ENCODE peak calls at places on chromosomes 4 and X, in nine cellular contexts. One of them, this sample, is unnamed.

GRCh38 chr4:78722880-78723279 is 53.3 kb upstream of the BMP2K start:
- DNase-seq in GM10248: no peak
- DNase-seq in RWPE1: no peak
- DNase-seq in hepatocyte: no peak
- DNase-seq in neuronal stem cell: no peak
- DNase-seq in GM04504: no peak
- DNase-seq in fibroblast of lung: no peak
- DNase-seq in mesothelial cell of epicardium: no peak
- DNase-seq in cardiac muscle cell: no peak
- DNase-seq in this sample: no peak

GRCh38 chr4:83440899-83441298 is 14.7 kb downstream of the HELQ start:
- DNase-seq in GM10248: peak; percentile 17
- DNase-seq in RWPE1: no peak
- DNase-seq in hepatocyte: no peak
- DNase-seq in neuronal stem cell: no peak
- DNase-seq in GM04504: no peak
- DNase-seq in fibroblast of lung: no peak
- DNase-seq in mesothelial cell of epicardium: no peak
- DNase-seq in cardiac muscle cell: no peak
- DNase-seq in this sample: no peak

GRCh38 chr4:109998867-109999303 is 86.2 kb downstream of the EGF start:
- DNase-seq in GM10248: peak; percentile 71
- DNase-seq in RWPE1: peak; percentile 53
- DNase-seq in hepatocyte: peak; percentile 74
- DNase-seq in neuronal stem cell: peak; percentile 64
- DNase-seq in GM04504: peak; percentile 37
- DNase-seq in fibroblast of lung: peak; percentile 41
- DNase-seq in mesothelial cell of epicardium: no peak
- DNase-seq in cardiac muscle cell: peak; percentile 73
- DNase-seq in this sample: no peak

GRCh38 chr4:2075171-2075986 is 16.3 kb downstream of the NAT8L start:
- DNase-seq in GM10248: no peak
- DNase-seq in RWPE1: no peak
- DNase-seq in hepatocyte: no peak
- DNase-seq in neuronal stem cell: no peak
- DNase-seq in GM04504: no peak
- DNase-seq in fibroblast of lung: no peak
- DNase-seq in mesothelial cell of epicardium: no peak
- DNase-seq in cardiac muscle cell: no peak
- DNase-seq in this sample: no peak

GRCh38 chr4:152100378-152101201 is 339.8 kb upstream of the GATB start:
- DNase-seq in GM10248: no peak
- DNase-seq in RWPE1: peak; percentile 35
- DNase-seq in hepatocyte: no peak
- DNase-seq in neuronal stem cell: no peak
- DNase-seq in GM04504: no peak
- DNase-seq in fibroblast of lung: no peak
- DNase-seq in mesothelial cell of epicardium: no peak
- DNase-seq in cardiac muscle cell: no peak
- DNase-seq in this sample: no peak

GRCh38 chr4:118898684-118899138 is 10.1 kb downstream of the SYNPO2 start:
- DNase-seq in GM10248: no peak
- DNase-seq in RWPE1: no peak
- DNase-seq in hepatocyte: no peak
- DNase-seq in neuronal stem cell: no peak
- DNase-seq in GM04504: no peak
- DNase-seq in fibroblast of lung: no peak
- DNase-seq in mesothelial cell of epicardium: no peak
- DNase-seq in cardiac muscle cell: peak; percentile 76
- DNase-seq in this sample: peak; percentile 58

GRCh38 chrX:103845165-103845653 is 13.2 kb upstream of the RAB9B start:
- DNase-seq in GM10248: peak; percentile 28
- DNase-seq in RWPE1: peak; percentile 46
- DNase-seq in hepatocyte: peak; percentile 75
- DNase-seq in neuronal stem cell: peak; percentile 30
- DNase-seq in GM04504: peak; percentile 48
- DNase-seq in fibroblast of lung: peak; percentile 85
- DNase-seq in mesothelial cell of epicardium: no peak
- DNase-seq in cardiac muscle cell: peak; percentile 71
- DNase-seq in this sample: peak; percentile 47

GRCh38 chr4:48899432-48899749 is 7.2 kb downstream of the OCIAD2 start:
- DNase-seq in GM10248: no peak
- DNase-seq in RWPE1: no peak
- DNase-seq in hepatocyte: no peak
- DNase-seq in neuronal stem cell: no peak
- DNase-seq in GM04504: no peak
- DNase-seq in fibroblast of lung: no peak
- DNase-seq in mesothelial cell of epicardium: no peak
- DNase-seq in cardiac muscle cell: no peak
- DNase-seq in this sample: no peak

GRCh38 chr4:68074397-68074796 is 55.3 kb downstream of the TMPRSS11F start:
- DNase-seq in GM10248: no peak
- DNase-seq in RWPE1: peak; percentile 49
- DNase-seq in hepatocyte: no peak
- DNase-seq in neuronal stem cell: no peak
- DNase-seq in GM04504: no peak
- DNase-seq in fibroblast of lung: no peak
- DNase-seq in mesothelial cell of epicardium: no peak
- DNase-seq in cardiac muscle cell: no peak
- DNase-seq in this sample: no peak

GRCh38 chr4:48681856-48682255 is 98.2 kb downstream of the FRYL start:
- DNase-seq in GM10248: peak; percentile 39
- DNase-seq in RWPE1: peak; percentile 25
- DNase-seq in hepatocyte: peak; percentile 32
- DNase-seq in neuronal stem cell: no peak
- DNase-seq in GM04504: no peak
- DNase-seq in fibroblast of lung: peak; percentile 33
- DNase-seq in mesothelial cell of epicardium: no peak
- DNase-seq in cardiac muscle cell: peak; percentile 11
- DNase-seq in this sample: no peak

GRCh38 chr4:99458911-99459447 is 23.8 kb upstream of the ADH7 start:
- DNase-seq in GM10248: no peak
- DNase-seq in RWPE1: peak; percentile 79
- DNase-seq in hepatocyte: no peak
- DNase-seq in neuronal stem cell: no peak
- DNase-seq in GM04504: no peak
- DNase-seq in fibroblast of lung: peak; percentile 38
- DNase-seq in mesothelial cell of epicardium: no peak
- DNase-seq in cardiac muscle cell: no peak
- DNase-seq in this sample: no peak

GRCh38 chrX:154890990-154891639 is 5.0 kb downstream of the F8A1 start:
- DNase-seq in GM10248: no peak
- DNase-seq in RWPE1: no peak
- DNase-seq in hepatocyte: no peak
- DNase-seq in neuronal stem cell: no peak
- DNase-seq in GM04504: peak; percentile 0
- DNase-seq in fibroblast of lung: no peak
- DNase-seq in mesothelial cell of epicardium: no peak
- DNase-seq in cardiac muscle cell: no peak
- DNase-seq in this sample: no peak

GRCh38 chr4:163448541-163449203 is 24.9 kb downstream of the TKTL2 start:
- DNase-seq in GM10248: no peak
- DNase-seq in RWPE1: peak; percentile 72
- DNase-seq in hepatocyte: no peak
- DNase-seq in neuronal stem cell: no peak
- DNase-seq in GM04504: no peak
- DNase-seq in fibroblast of lung: peak; percentile 47
- DNase-seq in mesothelial cell of epicardium: no peak
- DNase-seq in cardiac muscle cell: peak; percentile 4
- DNase-seq in this sample: no peak

GRCh38 chrX:153214934-153215333 is 35.9 kb downstream of the MAGEA1 start:
- DNase-seq in GM10248: no peak
- DNase-seq in RWPE1: no peak
- DNase-seq in hepatocyte: no peak
- DNase-seq in neuronal stem cell: no peak
- DNase-seq in GM04504: no peak
- DNase-seq in fibroblast of lung: no peak
- DNase-seq in mesothelial cell of epicardium: no peak
- DNase-seq in cardiac muscle cell: no peak
- DNase-seq in this sample: no peak

GRCh38 chr4:121938282-121939092 is 13.4 kb downstream of the TRPC3 start:
- DNase-seq in GM10248: no peak
- DNase-seq in RWPE1: no peak
- DNase-seq in hepatocyte: no peak
- DNase-seq in neuronal stem cell: no peak
- DNase-seq in GM04504: no peak
- DNase-seq in fibroblast of lung: peak; percentile 7
- DNase-seq in mesothelial cell of epicardium: no peak
- DNase-seq in cardiac muscle cell: no peak
- DNase-seq in this sample: no peak

GRCh38 chr4:732480-732879 is 26.8 kb downstream of the PCGF3 start:
- DNase-seq in GM10248: no peak
- DNase-seq in RWPE1: no peak
- DNase-seq in hepatocyte: no peak
- DNase-seq in neuronal stem cell: no peak
- DNase-seq in GM04504: no peak
- DNase-seq in fibroblast of lung: no peak
- DNase-seq in mesothelial cell of epicardium: no peak
- DNase-seq in cardiac muscle cell: no peak
- DNase-seq in this sample: no peak

GRCh38 chrX:13223868-13224555 is 95.8 kb downstream of the ATXN3L start:
- DNase-seq in GM10248: no peak
- DNase-seq in RWPE1: peak; percentile 76
- DNase-seq in hepatocyte: peak; percentile 40
- DNase-seq in neuronal stem cell: no peak
- DNase-seq in GM04504: peak; percentile 69
- DNase-seq in fibroblast of lung: peak; percentile 92
- DNase-seq in mesothelial cell of epicardium: no peak
- DNase-seq in cardiac muscle cell: no peak
- DNase-seq in this sample: no peak

GRCh38 chr4:74531952-74532794 is 87.2 kb downstream of the AREG start:
- DNase-seq in GM10248: peak; percentile 10
- DNase-seq in RWPE1: peak; percentile 64
- DNase-seq in hepatocyte: peak; percentile 73
- DNase-seq in neuronal stem cell: peak; percentile 35
- DNase-seq in GM04504: peak; percentile 44
- DNase-seq in fibroblast of lung: peak; percentile 66
- DNase-seq in mesothelial cell of epicardium: no peak
- DNase-seq in cardiac muscle cell: peak; percentile 29
- DNase-seq in this sample: no peak

GRCh38 chr4:189547537-189547936 is 393.1 kb upstream of the FRG1 start:
- DNase-seq in GM10248: no peak
- DNase-seq in RWPE1: no peak
- DNase-seq in hepatocyte: no peak
- DNase-seq in neuronal stem cell: no peak
- DNase-seq in GM04504: no peak
- DNase-seq in fibroblast of lung: no peak
- DNase-seq in mesothelial cell of epicardium: no peak
- DNase-seq in cardiac muscle cell: no peak
- DNase-seq in this sample: no peak

GRCh38 chr4:17662694-17663093 is 48.3 kb downstream of the MED28 start:
- DNase-seq in GM10248: peak; percentile 0
- DNase-seq in RWPE1: no peak
- DNase-seq in hepatocyte: no peak
- DNase-seq in neuronal stem cell: no peak
- DNase-seq in GM04504: peak; percentile 3
- DNase-seq in fibroblast of lung: peak; percentile 41
- DNase-seq in mesothelial cell of epicardium: no peak
- DNase-seq in cardiac muscle cell: no peak
- DNase-seq in this sample: no peak

GRCh38 chrX:48522291-48522690 is 683 bp downstream of the EBP start:
- DNase-seq in GM10248: no peak
- DNase-seq in RWPE1: no peak
- DNase-seq in hepatocyte: peak; percentile 53
- DNase-seq in neuronal stem cell: no peak
- DNase-seq in GM04504: no peak
- DNase-seq in fibroblast of lung: no peak
- DNase-seq in mesothelial cell of epicardium: no peak
- DNase-seq in cardiac muscle cell: no peak
- DNase-seq in this sample: no peak

GRCh38 chr4:113645771-113646455 is 115.6 kb downstream of the CAMK2D start:
- DNase-seq in GM10248: no peak
- DNase-seq in RWPE1: peak; percentile 82
- DNase-seq in hepatocyte: peak; percentile 75
- DNase-seq in neuronal stem cell: no peak
- DNase-seq in GM04504: no peak
- DNase-seq in fibroblast of lung: peak; percentile 94
- DNase-seq in mesothelial cell of epicardium: no peak
- DNase-seq in cardiac muscle cell: no peak
- DNase-seq in this sample: no peak

GRCh38 chr4:125382995-125383394 is 68.2 kb downstream of the FAT4 start:
- DNase-seq in GM10248: no peak
- DNase-seq in RWPE1: no peak
- DNase-seq in hepatocyte: no peak
- DNase-seq in neuronal stem cell: no peak
- DNase-seq in GM04504: no peak
- DNase-seq in fibroblast of lung: peak; percentile 62
- DNase-seq in mesothelial cell of epicardium: no peak
- DNase-seq in cardiac muscle cell: no peak
- DNase-seq in this sample: no peak

GRCh38 chr4:53004497-53005148 is 142.5 kb downstream of the RASL11B start:
- DNase-seq in GM10248: no peak
- DNase-seq in RWPE1: no peak
- DNase-seq in hepatocyte: no peak
- DNase-seq in neuronal stem cell: no peak
- DNase-seq in GM04504: no peak
- DNase-seq in fibroblast of lung: no peak
- DNase-seq in mesothelial cell of epicardium: no peak
- DNase-seq in cardiac muscle cell: no peak
- DNase-seq in this sample: no peak